ENCODE peak calls at places on chromosomes 5 and 9, in seven cellular contexts. R, J, I, M, C, F and B are unnamed samples.

GRCh38 chr5:146447734-146448380 is 724 bp downstream of the TCERG1 start:
- DNase-seq in R (peak; percentile 55), I (no peak), J (peak; percentile 77), M (no peak), F (no peak), C (no peak), B (no peak)

GRCh38 chr9:31683126-31683525 is 701.3 kb upstream of the ACO1 start:
- DNase-seq in C (no peak), F (no peak), M (no peak), R (no peak), J (no peak), I (no peak), B (no peak)

GRCh38 chr5:142753114-142753764 is 16.9 kb upstream of the ARHGAP26 start:
- DNase-seq in M (no peak), R (no peak), I (peak; percentile 83), F (peak; percentile 73), C (no peak), J (no peak), B (peak; percentile 90)

GRCh38 chr5:38697013-38697412 is 140.6 kb upstream of the LIFR start:
- DNase-seq in C (no peak), M (no peak), F (no peak), R (no peak), I (no peak), J (no peak), B (no peak)

GRCh38 chr5:96687812-96688453 is 25.8 kb downstream of the CAST start:
- DNase-seq in R (peak; percentile 76), M (peak; percentile 79), I (no peak), J (peak; percentile 66), F (no peak), C (no peak), B (no peak)

GRCh38 chr5:178895615-178896571 is at the start of gene ZFP2:
- DNase-seq in R (peak; percentile 27), M (peak; percentile 18), F (peak; percentile 54), C (peak; percentile 90), I (peak; percentile 57), J (no peak), B (peak; percentile 72)

GRCh38 chr9:21450733-21451394 is 10.6 kb downstream of the IFNA1 start:
- DNase-seq in M (no peak), C (no peak), I (no peak), R (peak; percentile 55), J (no peak), F (no peak), B (no peak)

GRCh38 chr9:131669234-131670172 is 70.4 kb downstream of the RAPGEF1 start:
- DNase-seq in R (no peak), M (no peak), J (no peak), C (no peak), F (no peak), I (no peak), B (no peak)

GRCh38 chr5:161751265-161751664 is 65.7 kb downstream of the GABRA6 start:
- DNase-seq in J (no peak), I (no peak), R (no peak), C (peak; percentile 39), M (no peak), F (no peak), B (no peak)

GRCh38 chr5:179806250-179807045 is at the start of gene MGAT4B:
- DNase-seq in R (peak; percentile 70), J (peak; percentile 87), M (no peak), F (peak; percentile 72), C (peak; percentile 94), I (peak; percentile 87), B (peak; percentile 86)

GRCh38 chr9:87950765-87951488 is 23.4 kb downstream of the CDK20 start:
- DNase-seq in I (no peak), M (peak; percentile 31), J (peak; percentile 31), C (no peak), R (peak; percentile 34), F (no peak), B (no peak)

GRCh38 chr5:127572930-127573329 is 55.5 kb downstream of the PRRC1 start:
- DNase-seq in R (no peak), C (no peak), J (peak; percentile 0), F (no peak), M (peak; percentile 7), I (no peak), B (no peak)

GRCh38 chr5:54701179-54701578 is 183.6 kb downstream of the SNX18 start:
- DNase-seq in R (peak; percentile 99), M (peak; percentile 18), J (no peak), C (no peak), I (no peak), F (no peak), B (no peak)

GRCh38 chr5:116404792-116405191 is 169.8 kb downstream of the SEMA6A start:
- DNase-seq in C (no peak), I (no peak), J (no peak), F (no peak), M (no peak), R (no peak), B (no peak)

GRCh38 chr9:38621434-38622082 is 1.2 kb upstream of the ANKRD18A start:
- DNase-seq in F (no peak), C (peak; percentile 86), J (no peak), M (no peak), I (peak; percentile 34), R (no peak), B (peak; percentile 60)

GRCh38 chr5:7849531-7850240 is 1.2 kb downstream of the CFAP90 start:
- DNase-seq in C (no peak), F (no peak), M (no peak), J (no peak), I (no peak), R (no peak), B (no peak)

GRCh38 chr9:83291196-83291595 is 228.3 kb upstream of the RASEF start:
- DNase-seq in C (no peak), M (no peak), R (no peak), J (no peak), F (no peak), I (no peak), B (no peak)

GRCh38 chr5:1541662-1542008 is 17.9 kb upstream of the LPCAT1 start:
- DNase-seq in J (no peak), R (no peak), M (no peak), F (no peak), I (no peak), C (no peak), B (no peak)

GRCh38 chr5:1542011-1542410 is 18.3 kb upstream of the LPCAT1 start:
- DNase-seq in M (no peak), J (no peak), C (no peak), R (no peak), F (no peak), I (no peak), B (peak; percentile 58)

GRCh38 chr5:1538741-1539392 is 15.1 kb upstream of the LPCAT1 start:
- DNase-seq in C (peak; percentile 57), J (no peak), I (no peak), R (no peak), F (peak; percentile 31), M (no peak), B (peak; percentile 46)

GRCh38 chr5:1540831-1541661 is 17.3 kb upstream of the LPCAT1 start:
- DNase-seq in R (no peak), F (no peak), M (no peak), I (no peak), J (no peak), C (peak; percentile 76), B (peak; percentile 52)

GRCh38 chr5:1540166-1540565 is 16.4 kb upstream of the LPCAT1 start:
- DNase-seq in I (no peak), J (no peak), C (peak; percentile 78), F (peak; percentile 17), M (no peak), R (no peak), B (peak; percentile 47)
- TF ChIP-seq CTCF in I (no peak), J (no peak), C (no peak), F (no peak), M (no peak), R (no peak), B (no peak)

DNA sequence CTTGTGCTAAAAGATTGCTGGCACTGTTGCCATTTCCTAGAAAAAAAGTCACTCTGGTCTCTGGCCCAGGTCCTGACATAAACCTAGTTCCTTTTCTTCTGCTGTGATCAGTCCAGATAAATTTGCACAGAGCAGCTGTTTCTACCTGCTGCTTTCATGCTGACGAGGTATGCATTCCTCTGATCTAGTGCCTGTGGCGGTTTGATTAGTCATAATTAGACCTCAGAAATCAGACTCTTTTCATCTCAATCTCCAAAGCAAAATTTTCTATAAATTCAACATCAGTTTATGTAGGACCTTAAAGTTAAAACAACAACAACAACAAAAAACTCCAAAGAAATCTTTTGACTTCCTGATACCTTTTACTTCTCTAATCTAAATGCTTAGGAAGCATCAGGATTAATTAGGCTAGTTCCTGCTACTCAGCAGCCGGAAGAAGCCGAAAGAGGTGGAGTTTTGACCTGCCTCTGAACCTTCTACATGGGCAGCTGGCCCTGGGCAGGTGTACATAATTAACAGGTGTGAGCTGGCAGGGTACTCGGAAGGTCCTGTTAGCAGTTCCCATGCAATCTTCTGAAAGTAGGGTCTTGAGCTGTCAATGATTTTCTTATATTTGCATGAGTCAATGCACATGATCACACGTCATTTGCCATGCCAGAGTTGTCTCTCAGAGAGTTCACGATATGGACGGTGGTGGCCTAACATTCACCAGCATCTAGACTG is 83.3 kb upstream of the CCDC112 start:
- DNase-seq in F (no peak), J (no peak), R (no peak), C (no peak), I (peak; percentile 75), M (no peak), B (no peak)
- H3K27ac ChIP-seq in F (no peak overlapping the region), J (no peak overlapping the region), R (no peak overlapping the region), C (no peak overlapping the region), I (peak overlapping the region; percentile 64), M (no peak overlapping the region), B (no peak overlapping the region)

GRCh38 chr9:36120705-36121104 is 15.8 kb upstream of the GLIPR2 start:
- DNase-seq in F (no peak), M (no peak), C (no peak), I (no peak), R (no peak), J (no peak), B (no peak)

GRCh38 chr9:36119476-36119875 is 17.1 kb upstream of the GLIPR2 start:
- DNase-seq in J (no peak), I (no peak), F (no peak), R (no peak), C (no peak), M (no peak), B (no peak)

GRCh38 chr9:36118201-36118600 is 18.3 kb upstream of the GLIPR2 start:
- DNase-seq in R (no peak), C (no peak), J (no peak), M (no peak), F (no peak), I (no peak), B (no peak)

GRCh38 chr9:36116593-36116992 is 19.9 kb upstream of the GLIPR2 start:
- DNase-seq in F (no peak), R (no peak), M (no peak), J (no peak), C (no peak), I (no peak), B (no peak)

GRCh38 chr9:36118706-36119105 is 17.8 kb upstream of the GLIPR2 start:
- DNase-seq in F (no peak), R (peak; percentile 33), I (no peak), M (no peak), J (no peak), C (no peak), B (no peak)
- TF ChIP-seq POLR2A in F (no peak), R (no peak), I (no peak), M (no peak), J (no peak), C (no peak), B (no peak)

DNA sequence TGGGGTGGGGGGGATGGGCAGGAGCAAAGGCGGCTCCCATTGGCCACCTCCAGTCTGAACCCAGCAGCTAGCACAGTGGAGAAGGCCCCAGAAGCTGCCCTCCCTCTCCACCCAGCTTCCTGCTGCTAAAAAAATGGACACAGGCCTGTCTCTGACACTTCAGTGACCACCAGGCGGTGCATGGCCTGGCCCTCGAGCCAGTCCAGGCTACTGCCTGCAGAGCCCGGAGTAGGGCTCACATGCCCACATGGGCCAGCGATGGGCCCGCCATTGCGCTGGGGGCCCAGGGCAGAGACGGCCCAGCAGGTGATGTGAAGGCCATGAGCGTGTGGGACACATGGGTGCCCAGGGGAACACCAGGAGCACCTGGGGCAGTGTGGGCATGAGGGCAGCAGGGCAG is 52.1 kb upstream of the NOTCH1 start:
- DNase-seq in I (no peak), C (no peak), M (no peak), R (no peak), J (no peak), F (no peak), B (no peak)
- TF ChIP-seq CTCF in I (no peak), C (no peak), M (no peak), R (no peak), J (no peak), F (no peak), B (no peak)